ENCODE peak calls at places on chromosomes 2 and 18, in five cellular contexts. F, O, J, H and A are unnamed samples.

GRCh38 chr2:218026244-218026643 is 23.4 kb upstream of the TNS1 start:
- DNase-seq in F (no peak), O (no peak), J (no peak), H (no peak), A (no peak)

GRCh38 chr2:222973237-222973636 is 78.8 kb upstream of the KCNE4 start:
- DNase-seq in F (no peak), O (no peak), J (no peak), H (no peak), A (no peak)

GRCh38 chr2:145007673-145008263 is 487.8 kb upstream of the ZEB2 start:
- DNase-seq in F (peak; percentile 31), O (no peak), J (no peak), H (no peak), A (no peak)

GRCh38 chr2:34012728-34013302 is 413.7 kb upstream of the FAM98A start:
- DNase-seq in F (peak; percentile 6), O (peak; percentile 14), J (peak; percentile 21), H (peak; percentile 79), A (peak; percentile 14)

GRCh38 chr18:12990662-12990976 is 543 bp upstream of the CEP192 start:
- DNase-seq in F (no peak), O (no peak), J (no peak), H (no peak), A (no peak)

GRCh38 chr18:64407606-64408005 is 258.7 kb upstream of the LINC00305 start:
- DNase-seq in F (no peak), O (no peak), J (no peak), H (no peak), A (no peak)

GRCh38 chr2:1745171-1746023 is 1.1 kb upstream of the PXDN start:
- DNase-seq in F (no peak), O (no peak), J (no peak), H (peak; percentile 62), A (no peak)

GRCh38 chr2:186532891-186533290 is 46.8 kb downstream of the ZC3H15 start:
- DNase-seq in F (no peak), O (no peak), J (no peak), H (no peak), A (no peak)

GRCh38 chr2:28901202-28901601 is 6.7 kb downstream of the WDR43 start:
- DNase-seq in F (no peak), O (no peak), J (no peak), H (no peak), A (no peak)

DNA sequence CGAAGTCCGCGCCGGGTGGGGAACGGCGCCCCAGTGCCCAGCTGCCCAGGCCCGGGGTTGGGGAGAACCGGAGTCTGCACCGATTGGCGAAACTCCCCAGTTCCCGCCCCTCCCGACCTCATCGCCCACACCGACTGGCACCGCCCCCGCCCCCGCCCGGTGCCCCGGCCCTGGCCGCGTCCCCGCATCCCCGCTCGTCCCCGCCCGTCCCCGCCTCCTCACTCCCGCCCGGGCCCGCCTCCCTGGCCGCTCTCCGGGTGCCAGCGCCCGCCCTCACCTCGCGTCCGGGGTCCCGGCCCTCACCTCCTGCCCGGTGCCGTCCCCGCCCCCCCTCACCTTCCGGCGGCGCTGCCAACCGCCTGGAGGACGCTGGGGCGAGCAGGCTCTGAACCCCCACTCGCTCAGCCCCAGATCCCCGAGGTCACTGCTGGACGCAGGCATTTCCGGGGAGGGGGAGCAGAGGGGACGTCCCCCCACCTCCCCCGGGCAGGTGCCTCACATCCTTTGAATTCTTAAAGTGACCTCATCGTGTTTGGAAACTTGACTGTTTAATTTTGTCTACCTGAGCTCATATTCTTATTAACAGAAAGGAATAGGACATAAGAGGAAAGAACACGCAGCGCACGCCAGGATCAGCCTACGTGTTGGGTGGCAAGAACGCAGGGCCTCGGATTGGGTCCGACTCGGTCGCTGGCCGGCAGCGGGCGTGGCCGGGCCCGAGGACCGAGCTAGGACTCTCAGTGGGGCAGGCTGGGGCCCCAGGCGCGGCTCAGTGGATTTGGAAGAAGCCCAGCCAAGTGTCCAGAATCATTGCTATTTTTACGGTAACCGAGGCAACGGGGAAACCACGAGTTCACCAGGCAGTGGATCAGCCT is at the start of gene FAM110C:
- DNase-seq in F (peak; percentile 16), O (peak; percentile 28), J (peak; percentile 68), H (peak; percentile 95), A (peak; percentile 60)
- H3K27ac ChIP-seq in F (no peak within 1 kb of the TSS), O (no peak within 1 kb of the TSS), J (peak within 1 kb of the TSS; percentile 87), H (peak within 1 kb of the TSS; percentile 93), A (peak within 1 kb of the TSS; percentile 97)

GRCh38 chr2:43478423-43479086 is 117.3 kb downstream of the THADA start:
- DNase-seq in F (no peak), O (no peak), J (no peak), H (no peak), A (peak; percentile 69)
- H3K27ac ChIP-seq in F (peak overlapping the region; percentile 52), O (no peak overlapping the region), J (no peak overlapping the region), H (no peak overlapping the region), A (peak overlapping the region; percentile 60)

DNA sequence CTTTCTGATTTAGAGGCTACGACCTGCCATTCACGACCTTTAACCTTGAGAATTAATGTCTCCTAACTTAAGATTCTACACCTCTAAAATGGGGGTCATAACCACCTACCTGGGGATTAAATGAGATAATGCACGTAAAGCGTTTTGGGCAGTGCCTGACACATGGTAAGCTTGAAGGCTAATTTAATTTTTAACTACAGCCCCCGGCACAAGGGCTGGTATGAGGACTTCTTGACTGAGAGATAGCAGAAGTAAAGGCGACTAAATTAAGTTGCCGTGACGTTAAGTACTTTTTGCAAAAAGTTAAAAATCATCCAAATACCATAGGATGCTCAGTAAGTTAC is 549 bp downstream of the MRPL35 start:
- DNase-seq in F (no peak), O (no peak), J (no peak), H (no peak), A (no peak)
- H3K27ac ChIP-seq in F (peak overlapping the region; percentile 91), O (peak overlapping the region; percentile 90), J (peak overlapping the region; percentile 95), H (peak overlapping the region; percentile 58), A (peak overlapping the region; percentile 59)

GRCh38 chr2:231715988-231716616 is 7.8 kb downstream of the PTMA start:
- DNase-seq in F (no peak), O (no peak), J (no peak), H (peak; percentile 63), A (no peak)

GRCh38 chr2:231718799-231719198 is 10.5 kb downstream of the PTMA start:
- DNase-seq in F (no peak), O (no peak), J (no peak), H (no peak), A (no peak)

GRCh38 chr2:231716641-231717280 is 8.4 kb downstream of the PTMA start:
- DNase-seq in F (no peak), O (no peak), J (no peak), H (no peak), A (no peak)

GRCh38 chr2:231715499-231715837 is 7.1 kb downstream of the PTMA start:
- DNase-seq in F (no peak), O (no peak), J (no peak), H (peak; percentile 61), A (no peak)

DNA sequence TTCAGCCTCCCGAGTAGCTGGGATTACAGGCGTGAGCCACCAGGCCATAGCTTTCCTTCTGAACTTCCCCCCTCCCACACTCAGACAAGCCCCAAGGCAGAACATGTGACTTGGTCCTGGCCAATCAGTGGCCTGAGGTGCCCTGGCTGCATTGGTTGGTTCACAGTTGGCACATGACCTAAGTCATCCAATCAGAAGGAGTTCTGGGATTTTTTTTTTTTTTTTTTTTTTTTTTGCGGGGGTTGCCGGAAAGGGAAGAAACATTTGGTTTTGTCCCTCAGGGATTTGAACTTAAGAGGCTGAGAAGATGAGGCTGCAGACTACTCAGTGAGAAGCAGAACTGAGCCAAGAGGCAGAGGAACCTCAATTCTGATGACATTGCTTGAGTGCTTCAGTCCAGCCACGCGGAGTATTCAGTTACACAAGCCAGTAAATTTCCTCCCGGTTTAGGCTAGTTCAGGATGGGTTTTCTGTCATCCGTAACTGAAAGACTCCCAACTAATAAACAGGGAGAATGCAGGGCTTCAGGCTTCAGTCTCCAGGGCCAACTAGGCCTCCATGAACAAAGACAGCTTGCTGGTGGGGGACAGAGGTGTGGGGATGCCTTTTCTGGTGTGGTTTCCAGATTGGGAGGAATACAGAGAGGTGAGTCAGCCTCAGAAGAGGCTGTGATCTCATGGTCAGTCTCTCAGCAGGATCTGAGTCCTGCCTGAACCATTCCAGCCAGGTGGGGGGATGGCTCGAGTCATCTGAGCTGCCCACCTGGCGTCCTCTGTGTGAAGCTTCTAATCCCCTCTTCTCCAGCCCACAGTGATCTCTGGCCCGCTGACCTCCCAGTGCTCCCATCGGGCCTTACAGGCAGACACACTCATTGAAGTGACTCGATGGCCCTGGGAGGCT is 9.2 kb downstream of the PTMA start:
- DNase-seq in F (peak; percentile 58), O (no peak), J (no peak), H (peak; percentile 66), A (no peak)
- H3K27ac ChIP-seq in F (no peak overlapping the region), O (peak overlapping the region; percentile 56), J (peak overlapping the region; percentile 51), H (no peak overlapping the region), A (no peak overlapping the region)

GRCh38 chr2:105384861-105385260 is 14.0 kb downstream of the FHL2 start:
- DNase-seq in F (no peak), O (no peak), J (no peak), H (no peak), A (no peak)
- H3K27ac ChIP-seq in F (no peak overlapping the region), O (peak overlapping the region; percentile 88), J (peak overlapping the region; percentile 85), H (no peak overlapping the region), A (no peak overlapping the region)

GRCh38 chr2:54599914-54600313 is 123.5 kb upstream of the EML6 start:
- DNase-seq in F (no peak), O (peak; percentile 54), J (peak; percentile 70), H (peak; percentile 82), A (peak; percentile 85)
- H3K27ac ChIP-seq in F (no peak overlapping the region), O (peak overlapping the region; percentile 58), J (peak overlapping the region; percentile 80), H (peak overlapping the region; percentile 59), A (peak overlapping the region; percentile 71)

GRCh38 chr2:70529663-70530062 is 24.0 kb downstream of the TGFA start:
- DNase-seq in F (no peak), O (no peak), J (no peak), H (no peak), A (no peak)

GRCh38 chr2:70526126-70526525 is 27.5 kb downstream of the TGFA start:
- DNase-seq in F (no peak), O (no peak), J (no peak), H (no peak), A (no peak)

GRCh38 chr2:70528921-70529320 is 24.7 kb downstream of the TGFA start:
- DNase-seq in F (no peak), O (no peak), J (no peak), H (no peak), A (no peak)

GRCh38 chr2:70527447-70528080 is 26.1 kb downstream of the TGFA start:
- DNase-seq in F (peak; percentile 25), O (no peak), J (no peak), H (no peak), A (no peak)

DNA sequence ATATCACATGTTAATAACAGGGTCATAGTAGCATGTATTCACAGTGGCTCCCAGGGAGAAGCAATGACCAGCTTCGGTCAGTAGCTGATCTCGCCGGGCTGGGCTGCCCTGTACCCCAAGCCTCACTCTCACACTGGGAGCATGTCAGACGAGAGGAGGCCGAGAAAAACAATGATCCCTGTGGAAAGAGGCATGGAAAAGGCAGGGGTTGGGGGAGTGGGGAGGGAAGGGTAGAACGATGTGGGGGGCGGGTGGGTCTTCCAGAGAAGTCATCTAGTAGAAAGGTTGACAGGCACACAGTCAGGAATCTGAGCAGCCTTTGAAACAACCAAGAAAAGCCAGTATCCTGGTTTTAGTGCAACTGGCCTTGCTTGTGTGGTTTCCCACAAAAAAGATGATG is 25.4 kb downstream of the TGFA start:
- DNase-seq in F (no peak), O (no peak), J (no peak), H (no peak), A (no peak)
- H3K27ac ChIP-seq in F (no peak overlapping the region), O (no peak overlapping the region), J (no peak overlapping the region), H (no peak overlapping the region), A (peak overlapping the region; percentile 100)